ENCODE peak calls at places on chromosomes 2 and 18, in seven cellular contexts. L is left ventricle myocardium inferior, O is heart left ventricle, U is right atrium auricular region, Y is tibial artery, J is lower lobe of right lung, I is adrenal gland. F is an unnamed sample.

GRCh38 chr18:44969214-44969842 is 288.6 kb downstream of the SETBP1 start:
- DNase-seq in Y (no peak), L (no peak), O (no peak), U (no peak), I (no peak), J (no peak), F (no peak)

GRCh38 chr2:99421469-99421868 is 68.3 kb downstream of the REV1 start:
- DNase-seq in J (no peak), L (no peak), Y (no peak), O (no peak), U (no peak), I (no peak), F (no peak)

GRCh38 chr2:134070281-134070731 is 183.6 kb upstream of the MGAT5 start:
- DNase-seq in I (no peak), U (no peak), O (no peak), L (no peak), Y (no peak), J (no peak), F (no peak)

GRCh38 chr18:34511879-34512278 is 198.2 kb upstream of the DTNA start:
- DNase-seq in L (no peak), U (no peak), O (no peak), J (no peak), Y (no peak), I (no peak), F (no peak)

GRCh38 chr2:112092286-112093041 is 37.4 kb downstream of the TMEM87B start:
- DNase-seq in I (no peak), U (no peak), Y (no peak), L (no peak), O (no peak), J (no peak), F (no peak)

GRCh38 chr2:104043864-104044263 is 810.1 kb upstream of the POU3F3 start:
- DNase-seq in U (no peak), I (no peak), Y (no peak), L (no peak), J (no peak), O (no peak), F (no peak)

GRCh38 chr2:8144785-8145184 is 537.1 kb upstream of the ID2 start:
- DNase-seq in I (no peak), L (no peak), U (no peak), Y (no peak), O (no peak), J (no peak), F (no peak)

GRCh38 chr2:2827237-2827636 is 496.2 kb upstream of the MYT1L start:
- DNase-seq in I (no peak), Y (no peak), U (no peak), O (no peak), J (no peak), L (no peak), F (no peak)

GRCh38 chr2:99401841-99402240 is 64.7 kb downstream of the EIF5B start:
- DNase-seq in L (no peak), O (no peak), I (no peak), Y (no peak), U (no peak), J (no peak), F (no peak)

GRCh38 chr18:39960545-39960944 is 1994.5 kb upstream of the PIK3C3 start:
- DNase-seq in I (no peak), J (no peak), O (no peak), Y (no peak), U (no peak), L (no peak), F (no peak)

GRCh38 chr2:150051004-150051403 is 436.5 kb downstream of the RND3 start:
- DNase-seq in O (no peak), Y (no peak), L (no peak), I (no peak), J (no peak), U (no peak), F (no peak)

GRCh38 chr18:12442946-12443345 is 35.2 kb downstream of the PRELID3A start:
- DNase-seq in J (no peak), U (no peak), I (no peak), L (no peak), Y (no peak), O (no peak), F (no peak)

GRCh38 chr2:47354013-47354816 is 48.7 kb upstream of the MSH2 start:
- DNase-seq in J (no peak), Y (no peak), U (no peak), L (no peak), I (peak; percentile 85), O (no peak), F (no peak)

GRCh38 chr18:10798727-10799435 is 273.1 kb downstream of the NAPG start:
- DNase-seq in L (no peak), O (no peak), Y (no peak), J (no peak), I (no peak), U (no peak), F (no peak)

GRCh38 chr2:26216587-26216986 is 27.8 kb downstream of the HADHA start:
- DNase-seq in O (no peak), J (no peak), U (no peak), Y (no peak), I (no peak), L (no peak), F (no peak)

GRCh38 chr2:26456701-26457224 is 21.2 kb downstream of the OTOF start:
- DNase-seq in L (no peak), Y (peak; percentile 52), U (no peak), I (no peak), J (peak; percentile 40), O (no peak), F (no peak)

GRCh38 chr2:152038451-152038958 is 60.3 kb downstream of the CACNB4 start:
- DNase-seq in I (no peak), L (peak; percentile 37), U (peak; percentile 62), J (peak; percentile 63), O (no peak), Y (no peak), F (no peak)

GRCh38 chr18:8190980-8191379 is 418.3 kb upstream of the RAB12 start:
- DNase-seq in U (no peak), I (no peak), J (no peak), L (no peak), O (no peak), Y (no peak), F (no peak)

GRCh38 chr2:207692206-207693065 is 19.0 kb upstream of the CCNYL1 start:
- DNase-seq in J (peak; percentile 62), O (no peak), L (no peak), U (peak; percentile 62), I (peak; percentile 53), Y (no peak), F (no peak)

GRCh38 chr2:111624401-111625156 is 259.4 kb downstream of the ANAPC1 start:
- DNase-seq in L (no peak), U (no peak), J (no peak), Y (no peak), O (no peak), I (no peak), F (no peak)

GRCh38 chr2:140502951-140503630 is 1627.7 kb downstream of the LRP1B start:
- DNase-seq in U (no peak), J (no peak), L (no peak), I (no peak), Y (no peak), O (no peak), F (no peak)

GRCh38 chr18:44899832-44900231 is 219.1 kb downstream of the SETBP1 start:
- DNase-seq in O (no peak), Y (no peak), I (no peak), U (no peak), J (no peak), L (no peak), F (no peak)

GRCh38 chr2:54999182-54999581 is 51.1 kb downstream of the RTN4 start:
- DNase-seq in L (no peak), J (no peak), U (no peak), Y (no peak), O (no peak), I (peak; percentile 41), F (no peak)

GRCh38 chr18:51321696-51322095 is 124.2 kb upstream of the MEX3C start:
- DNase-seq in L (no peak), O (no peak), Y (no peak), I (no peak), J (no peak), U (no peak), F (no peak)

GRCh38 chr2:129188451-129188850 is 791.0 kb upstream of the RAB6C start:
- DNase-seq in O (no peak), I (no peak), Y (no peak), L (no peak), J (no peak), U (no peak), F (no peak)

GRCh38 chr18:22469061-22469689 is 51.5 kb upstream of the CTAGE1 start:
- DNase-seq in J (no peak), U (no peak), I (no peak), L (no peak), O (no peak), Y (no peak), F (no peak)

GRCh38 chr2:45382744-45383143 is 228.3 kb downstream of the SRBD1 start:
- DNase-seq in I (no peak), U (no peak), J (no peak), O (no peak), Y (no peak), L (no peak), F (peak; percentile 3)

GRCh38 chr2:28578768-28579167 is 82.9 kb downstream of the PLB1 start:
- DNase-seq in I (no peak), U (no peak), Y (no peak), J (no peak), L (no peak), O (no peak), F (no peak)
- H3K27ac ChIP-seq in I (no peak overlapping the region), U (no peak overlapping the region), Y (no peak overlapping the region), J (no peak overlapping the region), L (no peak overlapping the region), O (no peak overlapping the region), F (no peak overlapping the region)

GRCh38 chr2:119592436-119592835 is 48.2 kb downstream of the CFAP221 start:
- DNase-seq in U (no peak), L (no peak), J (no peak), I (no peak), O (no peak), Y (no peak), F (no peak)
- TF ChIP-seq CTCF in U (peak; percentile 37), L (peak; percentile 32), J (no peak), I (no peak), O (no peak), Y (no peak), F (no peak)

GRCh38 chr18:57430166-57430958 is 4.8 kb upstream of the ONECUT2 start:
- DNase-seq in I (no peak), J (no peak), O (no peak), L (no peak), U (no peak), Y (no peak), F (no peak)
- H3K4me3 ChIP-seq in I (no peak overlapping the region), J (no peak overlapping the region), O (no peak overlapping the region), L (no peak overlapping the region), U (no peak overlapping the region), Y (no peak overlapping the region), F (no peak overlapping the region)

DNA sequence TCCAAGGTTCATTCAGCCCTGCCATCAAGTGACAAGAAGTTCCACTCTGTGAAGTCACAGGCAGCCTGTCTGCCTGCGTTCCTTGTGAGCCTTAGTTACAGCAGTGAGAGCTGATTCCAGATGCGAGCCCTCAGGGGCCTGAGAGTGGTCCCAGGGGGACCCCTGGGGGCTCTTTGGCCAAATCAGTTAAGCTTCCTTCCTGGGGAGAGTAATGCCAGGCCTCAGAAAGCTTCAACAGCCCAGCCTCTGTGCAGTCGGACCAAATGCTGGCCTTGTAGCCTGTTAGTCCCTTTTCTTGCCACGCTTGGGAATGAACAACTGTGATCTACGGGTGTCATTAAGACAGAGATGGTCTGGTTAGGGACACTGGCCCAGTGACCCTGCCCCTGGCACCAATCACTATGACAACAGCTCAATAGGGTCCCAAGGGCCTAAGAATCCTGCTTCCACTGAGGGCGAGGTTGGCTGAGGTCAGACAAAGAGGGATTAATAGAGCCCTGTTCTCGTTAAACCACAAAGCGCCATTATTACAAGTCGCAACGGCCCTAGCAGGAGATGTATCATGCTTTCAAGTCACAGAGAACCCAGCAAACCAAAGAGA is 50.9 kb downstream of the HS1BP3 start:
- DNase-seq in I (peak; percentile 9), J (no peak), Y (peak; percentile 66), L (no peak), U (no peak), O (no peak), F (peak; percentile 79)
- H3K27ac ChIP-seq in I (peak overlapping the region; percentile 85), J (peak overlapping the region; percentile 51), Y (peak overlapping the region; percentile 91), L (peak overlapping the region; percentile 92), U (peak overlapping the region; percentile 85), O (peak overlapping the region; percentile 81), F (peak overlapping the region; percentile 82)